ENCODE peak calls at places on chromosomes 13 and 19, in six cellular contexts. F is ascending aorta; O is naive thymus-derived CD4-positive, alpha-beta T cell; Y is CD8-positive, alpha-beta memory T cell; S is upper lobe of right lung; V is BE2C. X is an unnamed sample. For H3K4me1, the result is how much of the 10 kb centered on the place peaks cover.

GRCh38 chr19:4503224-4504170 is 14.8 kb downstream of the PLIN4 start:
- DNase-seq in O (no peak), Y (no peak), F (no peak), V (peak), S (no peak), X (no peak)

GRCh38 chr19:49421039-49421877 is 2.0 kb downstream of the PTH2 start:
- DNase-seq in V (peak), O (no peak), S (peak), Y (no peak), F (no peak), X (peak)

GRCh38 chr19:1933245-1933644 is 7.7 kb upstream of the CSNK1G2 start:
- DNase-seq in V (no peak), F (no peak), Y (no peak), O (no peak), S (no peak), X (no peak)

GRCh38 chr13:94329754-94330551 is 149.5 kb downstream of the DCT start:
- DNase-seq in O (no peak), V (no peak), F (no peak), S (no peak), Y (no peak), X (no peak)

GRCh38 chr19:42441047-42441440 is 1.7 kb downstream of the CXCL17 start:
- DNase-seq in O (no peak), F (no peak), S (no peak), V (no peak), Y (no peak), X (no peak)

GRCh38 chr13:75908137-75908536 is 272.0 kb downstream of the LMO7 start:
- DNase-seq in O (no peak), F (no peak), Y (no peak), S (no peak), V (no peak), X (no peak)

GRCh38 chr13:78121459-78122348 is 203.1 kb upstream of the EDNRB start:
- DNase-seq in F (no peak), V (peak), Y (peak), O (peak), S (no peak), X (peak)

GRCh38 chr13:33490461-33491327 is 205.1 kb upstream of the STARD13 start:
- DNase-seq in O (no peak), S (peak), V (no peak), F (no peak), Y (no peak), X (peak)

GRCh38 chr13:77811981-77812380 is 106.7 kb downstream of the EDNRB start:
- DNase-seq in F (no peak), V (no peak), S (no peak), O (no peak), Y (no peak), X (no peak)

GRCh38 chr19:46330319-46330918 is 16.5 kb upstream of the PPP5C start:
- DNase-seq in F (no peak), S (no peak), V (no peak), Y (no peak), O (no peak), X (no peak)
- H3K4me1 ChIP-seq in F (under half), S (under half), V (under half), Y (under half), O (under half), X (under half)

DNA sequence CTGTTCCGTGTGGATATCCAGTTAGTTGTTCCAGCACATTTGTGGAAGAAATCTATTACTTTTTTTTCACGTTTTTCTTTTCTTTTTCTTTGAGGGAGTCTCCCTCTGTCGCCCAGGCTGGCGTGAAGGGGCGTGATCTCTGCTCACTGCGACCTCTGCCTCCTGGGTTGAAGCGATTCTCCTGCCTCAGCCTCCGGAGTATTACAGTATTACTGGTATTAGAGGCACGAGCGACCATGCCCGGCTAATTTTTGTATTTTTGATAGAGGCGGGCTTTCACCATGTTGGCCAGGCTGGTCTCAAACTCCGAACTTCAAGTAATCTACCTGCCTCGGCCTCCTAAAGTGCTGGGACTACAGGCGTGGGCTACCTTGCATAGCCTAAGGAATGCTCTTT is 43.6 kb downstream of the ZNF611 start:
- DNase-seq in O (no peak), F (no peak), Y (no peak), S (no peak), V (no peak), X (no peak)
- H3K4me3 ChIP-seq in O (peak), F (peak), Y (peak), S (peak), V (no peak), X (no peak)

GRCh38 chr13:112975401-112975939 is 6.5 kb downstream of the MCF2L start:
- DNase-seq in Y (no peak), O (no peak), S (no peak), F (no peak), V (no peak), X (no peak)
- H3K4me1 ChIP-seq in Y (under half), O (under half), S (under half), F (under half), V (under half), X (under half)

GRCh38 chr19:919157-920050 is 2.3 kb downstream of the KISS1R start:
- DNase-seq in F (no peak), V (no peak), O (peak), Y (peak), S (peak), X (no peak)
- H3K4me3 ChIP-seq in F (no peak), V (no peak), O (peak), Y (peak), S (peak), X (peak)

DNA sequence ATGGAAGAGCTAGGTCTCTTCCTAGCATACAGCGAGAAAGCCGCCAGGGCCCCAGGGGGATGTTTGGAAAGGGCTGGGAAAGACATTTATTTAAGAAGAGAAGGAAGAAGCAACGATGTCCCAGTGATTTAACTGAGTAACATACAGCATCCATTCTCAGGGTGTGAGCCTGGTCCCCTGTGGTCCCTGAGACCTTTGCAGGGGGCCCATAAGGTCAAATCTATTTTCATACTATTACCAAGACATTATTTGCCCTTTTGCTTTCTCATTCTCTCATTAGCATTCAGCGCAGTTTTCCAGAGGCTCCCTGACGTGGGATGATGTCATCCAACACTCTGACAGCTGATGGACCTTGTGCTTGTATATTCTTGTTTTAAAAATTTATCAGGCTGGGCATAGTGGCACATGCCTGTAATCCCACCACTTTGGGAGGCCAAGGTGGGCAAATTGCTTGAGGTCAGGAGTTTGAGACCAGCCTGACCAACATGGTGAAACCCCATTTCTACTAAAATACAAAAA is 18.3 kb upstream of the HNRNPUL1 start:
- DNase-seq in Y (no peak), S (no peak), F (no peak), O (no peak), V (no peak), X (no peak)
- H3K4me1 ChIP-seq in Y (under half), S (under half), F (under half), O (under half), V (under half), X (under half)

GRCh38 chr19:16209266-16209665 is 11.6 kb downstream of the AP1M1 start:
- DNase-seq in O (no peak), V (no peak), F (no peak), S (peak), Y (no peak), X (no peak)
- H3K4me3 ChIP-seq in O (no peak), V (no peak), F (no peak), S (no peak), Y (no peak), X (no peak)

DNA sequence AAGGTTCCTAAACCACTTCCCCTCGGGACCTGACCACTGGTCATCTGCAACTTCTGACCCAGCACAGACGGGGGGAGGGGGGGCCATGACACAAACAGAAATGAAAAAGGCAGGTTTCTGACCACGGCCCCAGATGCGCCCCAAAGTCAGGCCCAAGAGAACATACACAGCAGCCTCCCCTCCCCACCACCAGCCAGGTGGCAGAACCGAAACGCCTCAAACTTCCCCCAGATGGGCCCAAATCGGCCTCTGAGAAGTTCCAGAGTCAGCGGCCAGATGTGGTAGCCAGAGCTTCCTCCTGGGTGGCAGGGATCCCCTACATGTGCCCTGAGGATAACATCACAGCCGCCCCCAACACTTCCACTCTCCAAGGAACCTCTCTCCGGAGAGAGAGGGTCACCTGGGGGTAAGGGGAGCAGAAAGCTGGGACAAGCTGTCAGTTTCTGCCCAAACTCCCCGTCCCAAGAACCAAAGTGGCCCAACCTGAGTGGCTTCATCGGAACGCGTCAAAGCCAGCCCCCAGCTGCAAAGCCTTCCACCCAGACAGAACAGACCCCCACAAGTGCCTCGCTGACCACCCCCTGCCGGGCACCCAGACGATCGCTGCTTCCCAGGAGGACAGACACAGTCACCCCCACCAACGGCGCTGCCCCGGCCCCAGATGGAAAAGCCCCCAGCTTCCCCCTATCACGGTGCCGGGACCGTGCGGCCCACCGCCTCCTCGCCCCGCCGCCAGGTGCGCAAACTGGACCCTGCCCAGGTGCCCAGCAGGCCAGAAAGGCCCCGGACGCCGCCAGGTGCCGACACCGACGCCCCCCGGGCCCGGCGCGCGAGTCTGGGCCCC is 800 bp downstream of the ELL start:
- DNase-seq in O (peak), Y (peak), S (peak), F (no peak), V (peak), X (no peak)
- H3K4me1 ChIP-seq in O (under half), Y (under half), S (under half), F (under half), V (under half), X (under half)